ENCODE peak calls at places on chromosomes 1 and 21, in eight cellular contexts. A, C, R, I, B, P, Q and Y are unnamed samples.

GRCh38 chr1:160884091-160884490 is 889 bp downstream of the ITLN1 start:
- DNase-seq in A (no peak), C (no peak), R (no peak), I (no peak), B (no peak), P (no peak), Q (no peak), Y (no peak)

GRCh38 chr1:155678027-155678426 is 10.5 kb downstream of the YY1AP1 start:
- DNase-seq in A (no peak), C (no peak), R (no peak), I (no peak), B (no peak), P (no peak), Q (no peak), Y (no peak)

GRCh38 chr21:36928960-36929359 is 37.5 kb downstream of the HLCS start:
- DNase-seq in A (no peak), C (no peak), R (no peak), I (no peak), B (no peak), P (no peak), Q (no peak), Y (no peak)

GRCh38 chr21:32597205-32597604 is 11.9 kb upstream of the TCP10L start:
- DNase-seq in A (no peak), C (peak), R (no peak), I (no peak), B (no peak), P (no peak), Q (no peak), Y (no peak)

GRCh38 chr1:14732726-14733052 is 134.2 kb downstream of the KAZN start:
- DNase-seq in A (no peak), C (no peak), R (no peak), I (no peak), B (no peak), P (no peak), Q (no peak), Y (no peak)

GRCh38 chr1:64343105-64343960 is 126.6 kb upstream of the CACHD1 start:
- DNase-seq in A (peak), C (peak), R (no peak), I (no peak), B (no peak), P (peak), Q (no peak), Y (peak)

GRCh38 chr1:29362116-29362515 is 125.8 kb downstream of the PTPRU start:
- DNase-seq in A (peak), C (no peak), R (no peak), I (no peak), B (no peak), P (no peak), Q (no peak), Y (no peak)

GRCh38 chr1:154974808-154975408 is 427 bp downstream of the CKS1B start:
- DNase-seq in A (peak), C (peak), R (peak), I (peak), B (peak), P (peak), Q (peak), Y (peak)

GRCh38 chr21:35252831-35253230 is 203.7 kb upstream of the RUNX1 start:
- DNase-seq in A (no peak), C (peak), R (no peak), I (no peak), B (no peak), P (no peak), Q (no peak), Y (no peak)

GRCh38 chr1:235327559-235328270 is at the start of gene ARID4B:
- DNase-seq in A (no peak), C (no peak), R (peak), I (peak), B (no peak), P (no peak), Q (no peak), Y (no peak)

GRCh38 chr1:182391362-182392044 is at the start of gene GLUL:
- DNase-seq in A (peak), C (peak), R (peak), I (peak), B (peak), P (peak), Q (peak), Y (peak)

GRCh38 chr21:25985990-25986389 is 184.6 kb downstream of the APP start:
- DNase-seq in A (no peak), C (no peak), R (no peak), I (no peak), B (no peak), P (no peak), Q (no peak), Y (no peak)

GRCh38 chr1:168234846-168235547 is 9.2 kb downstream of the SFT2D2 start:
- DNase-seq in A (peak), C (peak), R (no peak), I (peak), B (peak), P (peak), Q (no peak), Y (no peak)

GRCh38 chr1:116179398-116179797 is 68.2 kb downstream of the MAB21L3 start:
- DNase-seq in A (no peak), C (no peak), R (no peak), I (no peak), B (no peak), P (no peak), Q (no peak), Y (no peak)

GRCh38 chr1:93817819-93818569 is 61.0 kb downstream of the DNTTIP2 start:
- DNase-seq in A (no peak), C (no peak), R (no peak), I (no peak), B (peak), P (no peak), Q (peak), Y (no peak)

GRCh38 chr1:26799479-26800133 is 11.9 kb downstream of the PIGV start:
- DNase-seq in A (peak), C (peak), R (no peak), I (no peak), B (no peak), P (peak), Q (no peak), Y (peak)

GRCh38 chr1:26833432-26834405 is 7.2 kb downstream of the ZDHHC18 start:
- DNase-seq in A (no peak), C (no peak), R (no peak), I (peak), B (peak), P (no peak), Q (peak), Y (no peak)

GRCh38 chr1:67001682-67002425 is 52.1 kb downstream of the SLC35D1 start:
- DNase-seq in A (no peak), C (no peak), R (no peak), I (no peak), B (no peak), P (no peak), Q (no peak), Y (no peak)

GRCh38 chr1:39470040-39470439 is 21.4 kb upstream of the BMP8A start:
- DNase-seq in A (no peak), C (no peak), R (no peak), I (no peak), B (no peak), P (no peak), Q (no peak), Y (no peak)

GRCh38 chr1:8464987-8465386 is 147.1 kb downstream of the SLC45A1 start:
- DNase-seq in A (no peak), C (peak), R (no peak), I (no peak), B (no peak), P (no peak), Q (no peak), Y (no peak)

GRCh38 chr1:5161372-5161771 is 507.0 kb downstream of the AJAP1 start:
- DNase-seq in A (peak), C (no peak), R (no peak), I (peak), B (no peak), P (no peak), Q (no peak), Y (no peak)

GRCh38 chr21:29914326-29914725 is 25.5 kb downstream of the GRIK1 start:
- DNase-seq in A (no peak), C (no peak), R (no peak), I (no peak), B (no peak), P (no peak), Q (no peak), Y (no peak)

GRCh38 chr1:23430803-23431202 is 6.3 kb upstream of the TCEA3 start:
- DNase-seq in A (no peak), C (no peak), R (no peak), I (no peak), B (no peak), P (no peak), Q (no peak), Y (no peak)

GRCh38 chr1:111786669-111787207 is 31.0 kb downstream of the DDX20 start:
- DNase-seq in A (peak), C (no peak), R (no peak), I (no peak), B (no peak), P (no peak), Q (no peak), Y (no peak)

GRCh38 chr1:111789077-111789476 is 33.4 kb downstream of the DDX20 start:
- DNase-seq in A (peak), C (no peak), R (no peak), I (no peak), B (no peak), P (no peak), Q (no peak), Y (no peak)

GRCh38 chr1:111793896-111794295 is 38.2 kb downstream of the DDX20 start:
- DNase-seq in A (no peak), C (no peak), R (no peak), I (no peak), B (no peak), P (no peak), Q (no peak), Y (no peak)

GRCh38 chr1:111792249-111792648 is 36.5 kb downstream of the DDX20 start:
- DNase-seq in A (no peak), C (no peak), R (no peak), I (no peak), B (no peak), P (no peak), Q (no peak), Y (no peak)

GRCh38 chr1:111789666-111790316 is 34.1 kb downstream of the DDX20 start:
- DNase-seq in A (no peak), C (no peak), R (no peak), I (no peak), B (no peak), P (no peak), Q (no peak), Y (no peak)
- TF ChIP-seq CTCF in A (no peak), C (no peak), R (no peak), I (peak), B (no peak), P (no peak), Q (no peak), Y (peak)

DNA sequence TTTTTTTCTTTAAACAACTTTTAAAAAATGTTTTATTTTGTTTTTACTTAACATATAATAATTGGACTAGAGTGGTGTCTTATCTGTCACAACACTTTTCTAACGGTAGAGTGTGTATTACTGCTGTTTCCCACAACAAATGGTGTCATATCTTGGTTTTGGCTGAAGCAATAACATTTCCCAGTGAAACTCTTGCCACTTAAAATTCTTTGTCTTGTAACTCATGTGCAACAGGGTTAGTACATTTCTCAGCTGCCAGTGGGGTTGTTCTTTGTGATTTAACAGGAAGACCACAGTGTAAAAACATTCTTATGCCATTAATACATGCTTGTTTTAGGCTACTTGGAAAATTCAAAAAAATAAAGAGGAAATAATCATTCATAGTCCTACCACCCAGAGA is 43.5 kb downstream of the ALPL start:
- DNase-seq in A (no peak), C (peak), R (no peak), I (no peak), B (no peak), P (no peak), Q (no peak), Y (no peak)
- TF ChIP-seq CTCF in A (no peak), C (no peak), R (no peak), I (no peak), B (no peak), P (no peak), Q (no peak), Y (no peak)

GRCh38 chr21:46163375-46163774 is 8.0 kb upstream of the FTCD start:
- DNase-seq in A (no peak), C (no peak), R (no peak), I (no peak), B (no peak), P (no peak), Q (no peak), Y (no peak)
- TF ChIP-seq CTCF in A (no peak), C (no peak), R (no peak), I (no peak), B (no peak), P (no peak), Q (no peak), Y (no peak)

GRCh38 chr1:200198247-200198646 is 170.7 kb downstream of the NR5A2 start:
- DNase-seq in A (no peak), C (no peak), R (no peak), I (no peak), B (no peak), P (no peak), Q (no peak), Y (no peak)
- TF ChIP-seq CTCF in A (no peak), C (no peak), R (no peak), I (no peak), B (no peak), P (no peak), Q (no peak), Y (no peak)

GRCh38 chr21:20551939-20552338 is 446.3 kb upstream of the NCAM2 start:
- DNase-seq in A (no peak), C (no peak), R (no peak), I (no peak), B (no peak), P (no peak), Q (no peak), Y (no peak)
- TF ChIP-seq CTCF in A (no peak), C (no peak), R (no peak), I (no peak), B (no peak), P (no peak), Q (no peak), Y (no peak)

DNA sequence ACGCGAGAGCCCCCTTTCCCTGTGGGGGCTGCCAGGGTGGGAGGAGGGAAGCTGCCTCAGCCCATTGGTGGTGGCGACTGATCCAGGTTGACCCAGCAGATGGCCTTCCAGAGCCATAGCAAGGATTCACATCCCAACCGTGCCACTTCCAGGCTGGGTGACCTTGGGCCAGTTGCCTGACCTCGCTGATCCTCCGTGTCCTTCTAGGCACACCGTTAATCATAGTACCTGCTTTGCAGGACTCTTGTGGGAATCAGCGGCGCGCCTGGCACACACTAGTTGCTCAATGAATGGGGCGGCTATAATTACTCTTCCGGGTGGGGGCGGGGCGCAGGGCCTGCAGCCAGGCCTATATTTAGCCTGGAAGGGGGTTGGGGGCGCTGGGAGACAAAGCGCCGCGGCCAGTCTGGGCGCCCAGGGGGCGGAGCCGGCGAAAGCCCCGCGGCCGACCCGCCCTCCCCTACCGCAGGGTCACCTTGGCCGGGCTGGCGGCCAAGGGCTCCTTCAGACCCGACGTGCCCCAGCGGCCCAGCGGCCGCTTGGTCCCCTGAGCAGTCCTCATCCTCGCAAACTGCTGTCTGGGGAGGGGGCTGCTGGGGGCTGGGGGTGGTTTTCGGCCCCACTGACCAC is 5.1 kb downstream of the HSPB7 start:
- DNase-seq in A (peak), C (peak), R (peak), I (peak), B (no peak), P (peak), Q (peak), Y (peak)
- TF ChIP-seq CTCF in A (peak), C (no peak), R (no peak), I (no peak), B (no peak), P (no peak), Q (no peak), Y (no peak)

GRCh38 chr1:240457203-240457602 is 154.8 kb downstream of the GREM2 start:
- DNase-seq in A (no peak), C (no peak), R (no peak), I (no peak), B (no peak), P (no peak), Q (no peak), Y (no peak)

DNA sequence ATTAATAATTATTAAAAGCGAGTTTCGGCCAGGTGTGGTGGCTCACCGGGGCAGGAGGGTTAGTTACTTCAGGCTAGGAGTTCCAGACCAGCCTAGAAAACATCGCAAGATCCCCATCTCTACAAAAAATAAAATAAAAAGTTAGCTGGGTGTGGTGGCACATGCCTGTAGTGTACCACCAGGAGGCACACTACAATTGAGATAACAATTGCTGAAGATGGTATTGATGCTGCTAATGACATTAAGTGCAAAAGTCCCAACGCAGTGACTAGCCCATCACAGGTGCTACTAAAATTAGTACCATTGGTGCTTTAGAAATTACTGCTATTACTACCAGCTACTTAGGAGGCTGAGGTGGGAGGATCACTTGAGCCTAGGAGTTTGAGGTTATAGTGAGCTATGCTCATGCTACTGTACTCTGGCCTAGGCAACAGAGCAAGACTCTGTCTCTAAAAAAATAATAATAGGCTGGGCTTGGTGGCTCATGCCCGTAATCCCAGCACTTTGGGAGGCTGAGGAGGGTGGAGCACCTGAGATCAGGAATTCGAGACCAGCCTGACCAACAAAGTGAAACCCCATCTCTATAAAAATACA is 156.6 kb downstream of the GREM2 start:
- DNase-seq in A (peak), C (no peak), R (no peak), I (peak), B (no peak), P (peak), Q (no peak), Y (no peak)
- TF ChIP-seq CTCF in A (peak), C (peak), R (no peak), I (peak), B (peak), P (peak), Q (no peak), Y (no peak)